ENCODE peak calls at places on chromosome 20, in eight cellular contexts. M is right lobe of liver, B is astrocyte, Z is GM23248, V is heart left ventricle, K is sigmoid colon, W is thoracic aorta, C is AG04450. S is an unnamed sample.
A peak's percentile ranks its signal among the peaks of the same experiment; 100 is the strongest.

GRCh38 chr20:12715371-12715770 is 293.4 kb upstream of the SPTLC3 start:
- DNase-seq in V (no peak), B (no peak), K (no peak), M (no peak), Z (no peak), C (no peak), W (no peak), S (no peak)

GRCh38 chr20:62352402-62353288 is 14.5 kb downstream of the LAMA5 start:
- DNase-seq in B (no peak), K (peak; percentile 96), C (no peak), W (peak; percentile 53), M (peak; percentile 91), V (peak; percentile 89), Z (no peak), S (no peak)

GRCh38 chr20:36281785-36282380 is 24.3 kb upstream of the DLGAP4 start:
- DNase-seq in M (no peak), B (no peak), V (no peak), K (peak; percentile 24), Z (no peak), C (no peak), W (no peak), S (no peak)

GRCh38 chr20:8766868-8767390 is 302.0 kb upstream of the PLCB4 start:
- DNase-seq in K (no peak), Z (no peak), V (no peak), C (no peak), W (no peak), B (no peak), M (no peak), S (no peak)

GRCh38 chr20:44104807-44105517 is 82.0 kb downstream of the JPH2 start:
- DNase-seq in V (no peak), B (peak; percentile 78), C (peak; percentile 74), K (peak; percentile 77), W (no peak), M (no peak), Z (peak; percentile 47), S (no peak)

GRCh38 chr20:21519136-21519584 is 5.3 kb upstream of the NKX2-2 start:
- DNase-seq in B (no peak), M (no peak), Z (no peak), C (no peak), W (no peak), V (no peak), K (no peak), S (no peak)

GRCh38 chr20:15700147-15700765 is 873.0 kb downstream of the KIF16B start:
- DNase-seq in M (no peak), V (no peak), Z (no peak), K (no peak), C (no peak), W (no peak), B (no peak), S (no peak)

GRCh38 chr20:41178904-41179432 is 41.6 kb downstream of the PLCG1 start:
- DNase-seq in W (no peak), V (peak; percentile 47), C (no peak), B (no peak), M (no peak), K (no peak), Z (no peak), S (no peak)

GRCh38 chr20:4112490-4113420 is 97.4 kb upstream of the RNF24 start:
- DNase-seq in Z (peak; percentile 58), K (no peak), C (no peak), B (peak; percentile 63), V (peak; percentile 54), W (no peak), M (no peak), S (no peak)

GRCh38 chr20:59159091-59159821 is 4.4 kb upstream of the ZNF831 start:
- DNase-seq in W (no peak), V (no peak), K (no peak), M (no peak), B (no peak), C (no peak), Z (no peak), S (no peak)

GRCh38 chr20:23205656-23206055 is 119.5 kb upstream of the CD93 start:
- DNase-seq in V (peak; percentile 78), K (peak; percentile 93), W (peak; percentile 68), M (no peak), B (peak; percentile 40), Z (peak; percentile 74), C (no peak), S (peak; percentile 90)

GRCh38 chr20:61113731-61114130 is 138.3 kb upstream of the CDH4 start:
- DNase-seq in V (no peak), Z (no peak), C (no peak), B (no peak), W (no peak), K (peak; percentile 38), M (no peak), S (no peak)
- H3K4me3 ChIP-seq in V (no peak overlapping the region), Z (no peak overlapping the region), C (no peak overlapping the region), B (no peak overlapping the region), W (no peak overlapping the region), K (no peak overlapping the region), M (no peak overlapping the region), S (no peak overlapping the region)

GRCh38 chr20:52975024-52975732 is 3.0 kb downstream of the TSHZ2 start:
- DNase-seq in K (no peak), W (no peak), V (no peak), B (peak; percentile 32), M (no peak), Z (peak; percentile 27), C (no peak), S (no peak)
- H3K27ac ChIP-seq in K (peak overlapping the region; percentile 71), W (no peak overlapping the region), V (no peak overlapping the region), B (no peak overlapping the region), M (peak overlapping the region; percentile 90), Z (peak overlapping the region; percentile 47), C (no peak overlapping the region), S (no peak overlapping the region)

DNA sequence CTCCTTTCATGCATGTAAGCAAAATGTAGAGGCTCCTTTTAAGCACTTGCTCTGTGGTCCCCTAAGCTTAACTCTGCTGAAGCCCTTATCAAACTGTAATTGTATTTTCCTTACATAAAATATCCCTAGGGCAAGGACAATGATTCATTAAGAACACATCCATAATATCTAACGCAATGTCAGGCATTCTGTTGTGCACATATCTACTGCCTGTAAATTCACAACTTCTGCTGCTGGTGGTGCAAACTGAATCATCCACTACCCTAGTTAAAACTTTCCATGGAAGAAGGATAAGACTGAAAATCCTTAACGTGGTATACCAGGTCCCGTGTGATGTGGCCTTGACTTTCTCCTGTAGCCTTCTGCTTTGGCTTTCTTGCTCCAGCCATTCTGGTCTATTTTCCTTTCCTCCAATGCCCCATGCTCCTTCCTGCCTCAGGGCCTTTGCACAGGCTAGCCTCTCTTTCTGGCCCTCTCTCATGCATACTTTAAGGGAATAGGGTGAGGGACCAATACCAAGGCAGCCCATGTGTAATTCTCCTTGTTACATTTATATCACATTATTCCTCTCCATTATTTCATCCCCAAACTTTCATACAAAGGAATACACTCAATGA is 113.6 kb upstream of the ZFP64 start:
- DNase-seq in M (no peak), Z (peak; percentile 2), C (no peak), B (no peak), V (no peak), W (no peak), K (no peak), S (no peak)
- H3K4me3 ChIP-seq in M (no peak overlapping the region), Z (no peak overlapping the region), C (no peak overlapping the region), B (no peak overlapping the region), V (no peak overlapping the region), W (no peak overlapping the region), K (no peak overlapping the region), S (no peak overlapping the region)

GRCh38 chr20:49987015-49987867 is 4.5 kb downstream of the SNAI1 start:
- DNase-seq in K (no peak), B (peak; percentile 56), Z (peak; percentile 75), C (no peak), M (no peak), V (no peak), W (no peak), S (no peak)
- H3K27ac ChIP-seq in K (peak overlapping the region; percentile 73), B (peak overlapping the region; percentile 22), Z (peak overlapping the region; percentile 89), C (peak overlapping the region; percentile 31), M (no peak overlapping the region), V (no peak overlapping the region), W (no peak overlapping the region), S (no peak overlapping the region)

GRCh38 chr20:1225263-1225728 is 548 bp upstream of the RAD21L1 start:
- DNase-seq in C (no peak), V (no peak), B (no peak), Z (no peak), M (no peak), K (no peak), W (no peak), S (no peak)
- H3K4me3 ChIP-seq in C (peak overlapping the region; percentile 59), V (peak overlapping the region; percentile 18), B (peak overlapping the region; percentile 48), Z (peak overlapping the region; percentile 58), M (peak overlapping the region; percentile 39), K (peak overlapping the region; percentile 50), W (peak overlapping the region; percentile 62), S (peak overlapping the region; percentile 47)

GRCh38 chr20:32416206-32416605 is 58.1 kb downstream of the ASXL1 start:
- DNase-seq in C (no peak), W (no peak), V (no peak), B (no peak), M (no peak), K (no peak), Z (no peak), S (no peak)
- H3K27ac ChIP-seq in C (no peak overlapping the region), W (no peak overlapping the region), V (no peak overlapping the region), B (no peak overlapping the region), M (no peak overlapping the region), K (no peak overlapping the region), Z (no peak overlapping the region), S (no peak overlapping the region)

DNA sequence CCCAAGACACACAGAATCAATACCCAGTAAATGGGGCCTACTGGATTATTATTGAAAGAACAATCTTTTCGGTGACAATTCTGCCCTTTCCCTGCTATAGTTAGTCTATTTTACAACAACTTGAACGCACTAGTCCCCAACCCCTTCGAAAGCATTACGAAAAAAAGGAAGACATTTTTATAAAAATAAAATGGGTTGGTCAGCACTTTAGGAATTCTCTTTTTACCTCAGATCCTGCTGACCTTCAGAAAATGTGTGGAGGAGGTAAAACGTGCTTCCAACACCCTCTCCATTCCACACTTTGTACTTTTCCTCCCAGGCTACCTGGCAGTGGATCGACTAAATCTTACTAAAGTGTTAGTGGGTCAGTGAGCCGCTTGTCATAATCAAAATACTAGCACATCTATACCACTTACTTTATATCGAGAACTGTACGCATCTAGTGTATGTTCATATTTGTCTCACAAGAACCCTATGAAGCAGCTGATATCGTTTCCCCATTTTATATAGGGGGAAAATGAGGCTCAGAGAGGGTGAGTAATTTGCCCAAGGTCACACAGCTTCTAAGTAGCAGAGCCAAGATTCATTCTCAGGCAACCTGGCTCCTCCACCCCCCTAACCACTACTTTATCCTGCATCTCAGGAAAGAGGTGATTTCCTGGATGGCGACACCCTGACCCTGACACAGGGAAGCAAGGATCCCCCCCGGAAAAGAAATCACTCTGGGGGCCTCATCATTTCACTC is 10.6 kb downstream of the NFATC2 start:
- DNase-seq in K (no peak), Z (no peak), W (no peak), B (no peak), C (no peak), V (no peak), M (no peak), S (no peak)
- H3K4me3 ChIP-seq in K (no peak overlapping the region), Z (peak overlapping the region; percentile 18), W (peak overlapping the region; percentile 47), B (no peak overlapping the region), C (no peak overlapping the region), V (no peak overlapping the region), M (no peak overlapping the region), S (no peak overlapping the region)

S was measured in kidney.